ENCODE peak calls at places on chromosomes 13 and 19, in five cellular contexts. I is stomach, A is GM12878, B is tibial nerve, N is H1. X is an unnamed sample.

GRCh38 chr19:51837145-51837544 is 42.2 kb downstream of the FPR3 start:
- DNase-seq in B (no peak), I (no peak), A (no peak), N (no peak), X (no peak)

GRCh38 chr19:18340990-18341868 is 831 bp downstream of the PGPEP1 start:
- DNase-seq in N (no peak), I (peak; percentile 56), B (peak; percentile 47), A (no peak), X (peak; percentile 78)

GRCh38 chr13:77565635-77566034 is 30.1 kb downstream of the SCEL start:
- DNase-seq in B (no peak), N (no peak), A (no peak), I (no peak), X (no peak)

GRCh38 chr13:48220592-48221300 is 12.3 kb upstream of the ITM2B start:
- DNase-seq in I (no peak), A (no peak), N (no peak), B (no peak), X (no peak)

GRCh38 chr19:32415246-32415645 is 9.7 kb downstream of the DPY19L3 start:
- DNase-seq in I (no peak), B (no peak), A (no peak), N (no peak), X (no peak)

GRCh38 chr13:33125821-33126570 is 109.8 kb downstream of the KL start:
- DNase-seq in I (no peak), B (peak; percentile 77), N (peak; percentile 51), A (no peak), X (no peak)

GRCh38 chr19:16572332-16573211 is at the start of gene SLC35E1:
- DNase-seq in B (peak; percentile 90), I (peak; percentile 97), N (peak; percentile 90), A (peak; percentile 86), X (peak; percentile 97)

GRCh38 chr19:7366701-7367420 is 18.1 kb downstream of the ARHGEF18 start:
- DNase-seq in B (no peak), A (no peak), N (no peak), I (no peak), X (no peak)

GRCh38 chr13:88107486-88108044 is 436.4 kb downstream of the SLITRK5 start:
- DNase-seq in A (no peak), I (no peak), N (no peak), B (no peak), X (no peak)

GRCh38 chr19:11931051-11931450 is 6.1 kb downstream of the ZNF700 start:
- DNase-seq in I (no peak), B (peak; percentile 16), N (no peak), A (no peak), X (peak; percentile 9)

GRCh38 chr13:79585033-79585432 is 104.1 kb downstream of the NDFIP2 start:
- DNase-seq in B (no peak), N (no peak), I (no peak), A (no peak), X (no peak)

GRCh38 chr13:33610471-33611015 is 207.4 kb upstream of the RFC3 start:
- DNase-seq in B (no peak), I (no peak), A (no peak), N (peak; percentile 36), X (peak; percentile 13)

GRCh38 chr19:50559636-50560035 is 8.6 kb downstream of the LRRC4B start:
- DNase-seq in A (no peak), B (no peak), I (no peak), N (no peak), X (no peak)

GRCh38 chr13:48333976-48334375 is 30.4 kb downstream of the RB1 start:
- DNase-seq in B (no peak), A (no peak), I (no peak), N (no peak), X (no peak)

GRCh38 chr19:2422951-2423880 is 4.2 kb downstream of the TIMM13 start:
- DNase-seq in B (no peak), N (no peak), A (no peak), I (no peak), X (no peak)

GRCh38 chr19:10332158-10332964 is 968 bp downstream of the RAVER1 start:
- DNase-seq in I (no peak), A (no peak), N (no peak), B (no peak), X (peak; percentile 71)

GRCh38 chr13:24127116-24127631 is 33.3 kb upstream of the SPATA13 start:
- DNase-seq in I (peak; percentile 48), B (no peak), A (peak; percentile 16), N (no peak), X (peak; percentile 65)

GRCh38 chr13:93116809-93117208 is 109.8 kb upstream of the GPC6 start:
- DNase-seq in N (no peak), I (no peak), B (no peak), A (no peak), X (no peak)

GRCh38 chr19:29832801-29833200 is 21.0 kb downstream of the CCNE1 start:
- DNase-seq in A (no peak), I (no peak), B (no peak), N (no peak), X (no peak)

GRCh38 chr13:23617551-23618014 is 47.4 kb downstream of the TNFRSF19 start:
- DNase-seq in N (no peak), I (no peak), B (no peak), A (no peak), X (no peak)

GRCh38 chr19:50638576-50638975 is 1.1 kb downstream of the SYT3 start:
- DNase-seq in N (no peak), A (no peak), B (no peak), I (no peak), X (no peak)

GRCh38 chr19:6720369-6721112 is at the start of gene C3:
- DNase-seq in A (no peak), N (no peak), B (peak; percentile 83), I (peak; percentile 32), X (no peak)

GRCh38 chr13:98447881-98448641 is 128.8 kb downstream of the STK24 start:
- DNase-seq in I (no peak), A (no peak), N (no peak), B (peak; percentile 66), X (no peak)

GRCh38 chr13:64725492-64725891 is 2504.6 kb downstream of the PCDH9 start:
- DNase-seq in N (no peak), A (no peak), I (no peak), B (no peak), X (no peak)

GRCh38 chr13:64718116-64718515 is 2512.0 kb downstream of the PCDH9 start:
- DNase-seq in B (no peak), I (no peak), A (no peak), N (no peak), X (no peak)

GRCh38 chr13:64723735-64724134 is 2506.4 kb downstream of the PCDH9 start:
- DNase-seq in A (no peak), N (peak; percentile 10), I (no peak), B (no peak), X (no peak)
- TF ChIP-seq EP300 in A (no peak), N (no peak), I (no peak), B (no peak), X (no peak)

GRCh38 chr19:45498411-45499195 is at the start of gene PPM1N:
- DNase-seq in I (no peak), A (no peak), N (no peak), B (no peak), X (no peak)
- TF ChIP-seq CTCF in I (no peak), A (peak; percentile 28), N (no peak), B (no peak), X (no peak)

GRCh38 chr13:43785166-43785680 is 1.5 kb downstream of the ENOX1 start:
- DNase-seq in B (no peak), A (no peak), I (no peak), N (no peak), X (no peak)

GRCh38 chr13:43786766-43787517 is at the start of gene ENOX1:
- DNase-seq in I (peak; percentile 49), N (no peak), B (no peak), A (no peak), X (peak; percentile 38)

GRCh38 chr13:43786472-43786765 is 353 bp downstream of the ENOX1 start:
- DNase-seq in I (no peak), B (no peak), A (no peak), N (no peak), X (no peak)

GRCh38 chr13:43784491-43784890 is 2.3 kb downstream of the ENOX1 start:
- DNase-seq in I (no peak), A (no peak), N (no peak), B (no peak), X (no peak)

GRCh38 chr13:43785681-43786471 is 896 bp downstream of the ENOX1 start:
- DNase-seq in N (no peak), B (peak; percentile 64), A (no peak), I (peak; percentile 70), X (peak; percentile 69)
- TF ChIP-seq EP300 in N (no peak), B (no peak), A (no peak), I (no peak), X (no peak)

GRCh38 chr13:111965466-111966214 is 101.3 kb upstream of the SOX1 start:
- DNase-seq in A (no peak), I (no peak), N (no peak), B (no peak), X (no peak)
- TF ChIP-seq CTCF in A (no peak), I (no peak), N (no peak), B (no peak), X (no peak)

DNA sequence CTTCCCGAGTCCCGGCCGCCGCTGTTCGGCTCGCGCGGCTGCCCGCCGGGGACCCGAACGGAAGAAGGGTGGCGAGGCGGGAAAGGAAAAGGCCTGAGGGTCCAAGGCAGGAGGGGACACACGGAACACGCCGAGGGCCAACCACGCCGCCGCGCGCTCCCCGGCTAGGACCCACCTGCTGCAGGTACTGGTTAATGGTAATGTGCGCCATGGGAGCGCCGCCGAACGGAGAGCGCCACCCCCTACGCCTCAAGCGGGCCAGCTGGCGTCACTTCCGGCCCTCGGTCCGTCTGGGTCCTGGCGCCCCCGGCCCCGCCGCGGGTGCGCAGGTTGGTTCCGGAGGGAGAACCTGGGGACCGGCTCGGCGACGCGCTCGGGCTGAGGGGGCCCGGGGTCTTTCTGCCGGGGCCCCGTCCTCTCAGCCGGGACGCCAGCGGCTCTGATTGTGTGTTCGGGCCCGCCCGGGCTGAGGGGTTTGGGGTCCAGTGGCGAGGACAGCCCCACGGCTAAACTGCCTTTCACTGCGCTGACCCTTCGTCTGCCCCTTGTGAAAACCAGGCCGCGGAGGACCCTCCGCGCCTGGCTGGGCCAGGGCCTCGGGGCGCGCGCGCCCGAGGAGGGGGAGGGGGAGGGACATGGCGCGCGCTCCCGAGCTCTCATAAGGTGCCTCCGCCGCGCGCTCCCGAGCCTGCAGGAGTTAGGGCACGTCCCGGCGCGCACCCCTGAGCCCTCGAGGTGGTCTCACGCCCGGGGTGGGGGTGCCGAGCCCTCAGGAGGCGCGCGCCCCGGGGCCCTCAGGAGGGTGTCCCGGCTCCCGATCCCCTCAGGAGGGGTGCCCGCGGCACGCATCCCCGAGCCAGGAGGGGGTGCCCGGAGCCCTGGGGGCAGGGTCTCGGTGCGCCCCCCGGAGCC is at the start of gene PCID2:
- DNase-seq in A (peak; percentile 48), I (peak; percentile 93), N (peak; percentile 66), B (peak; percentile 75), X (peak; percentile 91)
- TF ChIP-seq EP300 in A (no peak), I (no peak), N (peak; percentile 84), B (peak; percentile 95), X (no peak)

DNA sequence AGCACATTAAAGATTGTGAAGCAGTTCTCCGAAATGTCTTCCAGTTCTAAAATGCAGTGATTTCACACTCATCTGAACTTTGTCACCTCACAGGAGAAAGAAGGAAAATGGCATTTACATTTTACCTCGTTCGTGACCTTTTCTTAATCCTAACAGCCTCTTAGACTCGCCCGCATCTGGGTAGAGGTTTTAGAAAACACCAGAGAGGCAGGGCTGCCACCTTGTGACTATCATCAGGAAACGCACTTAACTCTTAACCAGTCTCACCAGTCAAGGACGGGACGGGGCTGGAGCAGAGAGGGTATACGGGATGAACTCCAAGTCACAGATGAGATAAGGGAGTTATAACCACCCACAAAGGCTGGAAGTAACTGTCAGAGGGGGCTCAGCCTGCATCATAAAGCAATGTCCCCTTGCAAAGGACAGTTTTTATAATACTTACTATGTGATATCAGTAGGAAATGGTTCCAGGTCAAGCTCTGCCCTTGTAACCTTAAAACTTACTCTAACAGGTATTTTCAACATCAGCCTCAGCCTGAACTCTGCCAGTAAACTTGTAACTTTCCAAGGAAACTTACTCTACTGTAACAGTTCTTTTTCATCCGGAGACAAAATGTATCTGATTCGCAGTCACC is 8.6 kb upstream of the CEACAM6 start:
- DNase-seq in N (no peak), B (no peak), I (peak; percentile 73), A (no peak), X (peak; percentile 78)
- TF ChIP-seq CTCF in N (peak; percentile 26), B (no peak), I (no peak), A (peak; percentile 61), X (peak; percentile 56)